ENCODE peak calls at places on chromosomes 12 and 14, in five cellular contexts. N, K, T, W and V are unnamed samples.

GRCh38 chr12:91182664-91183455 is at the start of gene DCN:
- DNase-seq in N (no peak), T (no peak), W (no peak), K (no peak), V (no peak)

GRCh38 chr14:50542941-50543418 is 10.6 kb upstream of the MAP4K5 start:
- DNase-seq in W (no peak), T (no peak), N (no peak), K (peak), V (peak)

GRCh38 chr12:131066207-131066885 is 112.6 kb downstream of the ADGRD1 start:
- DNase-seq in T (peak), W (no peak), N (no peak), K (no peak), V (no peak)

GRCh38 chr14:24874514-24875202 is 175.3 kb downstream of the STXBP6 start:
- DNase-seq in W (no peak), K (no peak), T (no peak), N (no peak), V (no peak)

GRCh38 chr12:77553976-77554619 is 276.6 kb upstream of the NAV3 start:
- DNase-seq in T (no peak), N (no peak), W (no peak), K (no peak), V (no peak)

GRCh38 chr12:41288188-41288811 is 100.2 kb downstream of the PDZRN4 start:
- DNase-seq in W (no peak), N (no peak), K (no peak), T (no peak), V (no peak)

GRCh38 chr14:94612174-94612573 is at the start of gene SERPINA3:
- DNase-seq in T (no peak), N (peak), W (no peak), K (peak), V (no peak)

GRCh38 chr12:47184813-47185212 is 105.1 kb upstream of the AMIGO2 start:
- DNase-seq in K (peak), W (no peak), T (no peak), N (peak), V (no peak)

GRCh38 chr14:20327005-20327869 is 5.8 kb downstream of the CCNB1IP1 start:
- DNase-seq in W (no peak), N (no peak), T (no peak), K (peak), V (no peak)

GRCh38 chr14:74257988-74258704 is 18.9 kb downstream of the VSX2 start:
- DNase-seq in N (no peak), W (no peak), T (no peak), K (no peak), V (no peak)

GRCh38 chr12:108253540-108253939 is 85.6 kb downstream of the CMKLR1 start:
- DNase-seq in W (no peak), N (no peak), T (no peak), K (no peak), V (no peak)

GRCh38 chr14:20799955-20800544 is 2.6 kb downstream of the RNASE1 start:
- DNase-seq in K (peak), N (peak), T (peak), W (no peak), V (peak)

GRCh38 chr12:17239874-17240273 is 633.9 kb upstream of the LMO3 start:
- DNase-seq in W (no peak), K (no peak), N (no peak), T (no peak), V (no peak)

GRCh38 chr14:53807580-53807979 is 149.0 kb downstream of the BMP4 start:
- DNase-seq in N (no peak), W (no peak), T (peak), K (no peak), V (no peak)

GRCh38 chr14:61471297-61471980 is 150.1 kb downstream of the PRKCH start:
- DNase-seq in K (no peak), W (peak), N (no peak), T (no peak), V (no peak)

GRCh38 chr12:114213055-114213561 is 192.8 kb downstream of the TBX5 start:
- DNase-seq in T (peak), N (no peak), K (no peak), W (no peak), V (no peak)

GRCh38 chr12:19842116-19842515 is 402.8 kb downstream of the AEBP2 start:
- DNase-seq in N (no peak), K (no peak), W (no peak), T (no peak), V (no peak)

GRCh38 chr12:106074706-106075392 is 63.9 kb downstream of the NUAK1 start:
- DNase-seq in K (no peak), W (no peak), T (no peak), N (no peak), V (no peak)

GRCh38 chr12:7439579-7440505 is 4.1 kb downstream of the CD163L1 start:
- DNase-seq in N (peak), K (no peak), T (no peak), W (peak), V (peak)

GRCh38 chr14:22382955-22383354 is 206.1 kb downstream of the DAD1 start:
- DNase-seq in N (no peak), K (no peak), T (no peak), W (no peak), V (no peak)

GRCh38 chr12:121750507-121750955 is 38.0 kb downstream of the TMEM120B start:
- DNase-seq in N (no peak), T (no peak), W (no peak), K (no peak), V (no peak)

GRCh38 chr12:113359133-113359938 is 949 bp downstream of the PLBD2 start:
- DNase-seq in K (no peak), W (no peak), N (peak), T (peak), V (no peak)

GRCh38 chr12:67876305-67876915 is 112.8 kb upstream of the IFNG-AS1 start:
- DNase-seq in T (no peak), W (no peak), N (no peak), K (no peak), V (no peak)

GRCh38 chr12:118359541-118359915 is 13.2 kb downstream of the TAOK3 start:
- DNase-seq in T (no peak), W (no peak), N (no peak), K (peak), V (no peak)

GRCh38 chr12:48764521-48764920 is 24.4 kb downstream of the ADCY6 start:
- DNase-seq in T (no peak), N (no peak), K (peak), W (no peak), V (no peak)

GRCh38 chr14:52402812-52403526 is 88.9 kb downstream of the PTGER2 start:
- DNase-seq in N (no peak), K (no peak), W (no peak), T (no peak), V (no peak)

GRCh38 chr12:46556820-46557524 is 184.4 kb upstream of the SLC38A2 start:
- DNase-seq in T (no peak), N (no peak), W (no peak), K (no peak), V (no peak)

GRCh38 chr14:97832734-97833133 is 1035.6 kb downstream of the VRK1 start:
- DNase-seq in N (no peak), W (no peak), K (no peak), T (no peak), V (no peak)

GRCh38 chr12:34399631-34400422 is 377.5 kb downstream of the ALG10 start:
- DNase-seq in N (peak), T (peak), W (peak), K (no peak), V (no peak)

GRCh38 chr14:73761621-73762355 is 47.6 kb upstream of the PNMA1 start:
- DNase-seq in K (no peak), W (no peak), T (no peak), N (no peak), V (no peak)

GRCh38 chr14:100086361-100086760 is 21.1 kb downstream of the EVL start:
- DNase-seq in W (peak), T (no peak), N (no peak), K (no peak), V (no peak)

GRCh38 chr14:22570132-22570949 is 18.7 kb downstream of the DAD1 start:
- DNase-seq in W (peak), T (no peak), K (peak), N (peak), V (peak)

GRCh38 chr12:106445981-106446380 is 88.4 kb downstream of the POLR3B start:
- DNase-seq in N (no peak), W (no peak), K (no peak), T (no peak), V (no peak)

DNA sequence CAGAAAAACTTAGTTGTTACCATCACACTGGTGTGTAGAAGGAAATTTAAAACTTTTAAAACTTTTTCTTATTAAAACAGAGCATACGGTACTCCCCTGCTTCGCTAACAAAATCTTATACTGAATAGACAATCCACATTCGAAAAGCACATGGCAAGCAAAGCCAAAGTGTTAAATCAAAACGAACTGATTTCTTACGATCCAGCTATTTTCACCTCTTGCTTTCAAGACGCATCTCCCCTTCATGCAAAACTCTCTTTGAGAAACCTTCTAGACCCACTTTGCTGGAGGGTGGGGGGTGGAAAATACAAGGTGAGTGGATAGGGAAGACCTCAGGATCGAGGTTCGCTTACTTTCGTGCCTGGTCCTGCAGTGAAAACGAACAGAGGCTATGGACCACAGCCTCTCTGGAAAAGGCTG is 328 bp downstream of the INTS13 start:
- DNase-seq in W (no peak), K (no peak), N (no peak), T (no peak), V (no peak)
- TF ChIP-seq CTCF in W (no peak), K (no peak), N (no peak), T (no peak), V (no peak)

DNA sequence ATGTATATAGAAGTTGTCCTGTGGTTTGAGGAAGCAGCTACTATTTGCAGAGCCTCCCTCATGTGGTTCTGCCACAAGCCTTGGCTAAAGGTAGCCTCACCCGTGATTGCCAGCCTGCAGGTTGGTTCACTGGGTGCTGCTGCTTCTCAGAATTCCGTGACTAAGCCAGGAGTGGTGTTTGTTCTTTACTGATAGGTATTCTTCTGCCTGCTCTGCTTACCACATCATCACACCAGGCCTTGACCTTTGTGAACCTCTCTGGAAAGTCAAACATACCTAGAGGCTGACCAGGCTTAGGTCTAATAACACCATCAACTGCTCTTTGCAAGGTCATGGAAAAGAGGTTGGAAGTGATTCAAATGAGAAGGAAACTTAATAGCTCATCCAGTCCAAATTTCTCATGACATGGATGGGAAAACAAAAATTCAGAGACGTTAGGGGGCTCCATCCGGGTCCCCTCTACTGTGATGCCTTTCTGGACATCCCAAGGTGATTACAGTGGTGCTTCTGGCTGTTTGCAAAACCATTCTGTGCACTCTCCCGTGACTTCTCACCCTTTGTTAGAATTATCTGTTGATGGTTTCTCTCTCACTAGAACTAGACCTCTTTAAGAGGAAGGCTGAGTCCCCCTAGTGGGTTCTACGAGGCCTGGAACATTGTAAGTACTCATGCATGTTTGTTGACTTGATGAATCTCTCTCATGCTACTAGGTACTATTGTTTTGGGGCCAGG is 8.5 kb upstream of the SOCS2 start:
- DNase-seq in K (peak), T (no peak), N (peak), W (no peak), V (no peak)
- TF ChIP-seq CTCF in K (no peak), T (peak), N (no peak), W (no peak), V (peak)

GRCh38 chr12:52171950-52172512 is 19.8 kb downstream of the KRT80 start:
- DNase-seq in W (no peak), T (no peak), K (peak), N (no peak), V (peak)
- TF ChIP-seq CTCF in W (no peak), T (peak), K (no peak), N (peak), V (peak)

DNA sequence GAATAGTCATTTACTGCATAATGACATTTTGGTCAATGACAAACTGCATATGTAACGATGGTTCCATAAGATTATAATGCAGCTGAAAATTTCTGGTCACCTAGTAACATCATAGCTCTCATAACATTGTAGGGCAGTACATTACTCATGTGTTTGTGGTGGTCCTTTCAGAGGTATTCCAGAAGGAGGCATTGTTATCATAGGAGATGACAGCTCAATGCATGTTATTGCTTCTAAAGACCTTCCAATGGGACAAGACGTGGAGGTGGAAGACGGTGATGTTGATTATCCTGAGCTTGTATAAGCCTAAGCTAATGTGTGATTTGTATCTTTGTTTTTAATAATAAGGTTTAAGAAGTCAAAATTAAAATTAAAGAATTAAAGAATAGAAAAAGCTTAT is 43.8 kb upstream of the TSPAN11 start:
- DNase-seq in K (no peak), W (no peak), N (no peak), T (no peak), V (no peak)
- TF ChIP-seq CTCF in K (no peak), W (no peak), N (no peak), T (no peak), V (no peak)